ENCODE peak calls at places on chromosomes 13 and 19, in eight cellular contexts. Y is cardiac muscle cell; V is BE2C; K is CD4-positive, alpha-beta T cell; Z is tibial nerve; M is cardiac fibroblast; E is AG09309; B is astrocyte of the spinal cord. A is an unnamed sample.

GRCh38 chr13:110894086-110894485 is 20.8 kb downstream of the ANKRD10 start:
- DNase-seq in K (no peak), Y (no peak), Z (no peak), M (no peak), B (no peak), V (no peak), E (no peak), A (no peak)

GRCh38 chr19:50001775-50002174 is 23.4 kb downstream of the VRK3 start:
- DNase-seq in B (no peak), E (no peak), V (no peak), Y (no peak), K (no peak), M (no peak), Z (no peak), A (no peak)

GRCh38 chr13:51437550-51438127 is 15.2 kb downstream of the INTS6 start:
- DNase-seq in Z (no peak), V (no peak), K (no peak), E (no peak), Y (no peak), M (no peak), B (no peak), A (no peak)

GRCh38 chr13:87810920-87811344 is 139.8 kb downstream of the SLITRK5 start:
- DNase-seq in Y (no peak), K (no peak), M (no peak), V (no peak), Z (no peak), E (no peak), B (no peak), A (no peak)

GRCh38 chr19:50314724-50315700 is 14.2 kb downstream of the KCNC3 start:
- DNase-seq in E (no peak), Y (peak; percentile 28), Z (no peak), M (no peak), V (no peak), B (no peak), K (no peak), A (peak; percentile 65)

GRCh38 chr13:60574706-60575105 is 177.7 kb downstream of the TDRD3 start:
- DNase-seq in Y (no peak), M (no peak), V (no peak), E (no peak), B (no peak), K (no peak), Z (no peak), A (no peak)

GRCh38 chr19:1935484-1936208 is 5.3 kb upstream of the CSNK1G2 start:
- DNase-seq in V (no peak), Y (no peak), B (peak; percentile 8), Z (no peak), K (no peak), M (peak; percentile 82), E (no peak), A (no peak)

GRCh38 chr13:62781866-62782265 is 1366.2 kb upstream of the PCDH20 start:
- DNase-seq in K (no peak), Z (no peak), E (no peak), B (no peak), M (no peak), V (no peak), Y (no peak), A (no peak)

GRCh38 chr13:69319659-69320058 is 788.0 kb upstream of the ATXN8OS start:
- DNase-seq in Z (no peak), V (no peak), K (no peak), B (peak; percentile 43), E (no peak), M (no peak), Y (no peak), A (no peak)

GRCh38 chr13:52070929-52071523 is 46.5 kb downstream of the UTP14C start:
- DNase-seq in M (peak; percentile 44), V (no peak), E (peak; percentile 11), Y (no peak), Z (no peak), B (peak; percentile 24), K (peak; percentile 7), A (no peak)

GRCh38 chr19:49475995-49476880 is 2.2 kb downstream of the FLT3LG start:
- DNase-seq in B (no peak), V (peak; percentile 77), K (peak; percentile 67), M (peak; percentile 52), E (no peak), Z (no peak), Y (peak; percentile 86), A (peak; percentile 86)

GRCh38 chr13:40375522-40376171 is 290.8 kb downstream of the FOXO1 start:
- DNase-seq in E (no peak), V (no peak), Y (no peak), Z (peak; percentile 15), M (no peak), K (no peak), B (no peak), A (no peak)

GRCh38 chr13:75569576-75569975 is 20.0 kb downstream of the UCHL3 start:
- DNase-seq in Y (no peak), V (no peak), K (no peak), M (no peak), Z (no peak), E (no peak), B (no peak), A (no peak)

DNA sequence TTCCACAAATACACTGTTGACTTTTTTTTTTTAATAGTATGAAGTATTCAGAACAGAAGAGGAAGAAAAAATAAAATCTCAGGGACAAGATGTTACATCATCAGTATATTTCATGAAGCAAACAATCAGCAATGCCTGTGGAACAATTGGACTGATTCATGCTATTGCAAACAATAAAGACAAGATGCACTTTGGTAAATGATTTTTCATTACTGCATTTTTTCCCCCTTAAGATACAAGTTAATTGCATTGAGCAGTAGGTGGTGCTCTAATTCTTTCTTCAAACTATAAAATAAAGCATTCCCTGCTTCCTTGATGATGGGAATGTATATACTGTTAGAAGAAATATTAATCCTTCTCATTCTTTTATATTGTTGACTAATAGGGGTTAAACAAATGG is 17.1 kb downstream of the UCHL3 start:
- DNase-seq in K (no peak), M (peak; percentile 71), Y (no peak), B (peak; percentile 67), E (no peak), Z (no peak), V (no peak), A (no peak)
- TF ChIP-seq CTCF in K (no peak), M (peak; percentile 37), Y (peak; percentile 53), B (peak; percentile 45), E (peak; percentile 42), Z (peak; percentile 25), V (peak; percentile 22), A (no peak)

DNA sequence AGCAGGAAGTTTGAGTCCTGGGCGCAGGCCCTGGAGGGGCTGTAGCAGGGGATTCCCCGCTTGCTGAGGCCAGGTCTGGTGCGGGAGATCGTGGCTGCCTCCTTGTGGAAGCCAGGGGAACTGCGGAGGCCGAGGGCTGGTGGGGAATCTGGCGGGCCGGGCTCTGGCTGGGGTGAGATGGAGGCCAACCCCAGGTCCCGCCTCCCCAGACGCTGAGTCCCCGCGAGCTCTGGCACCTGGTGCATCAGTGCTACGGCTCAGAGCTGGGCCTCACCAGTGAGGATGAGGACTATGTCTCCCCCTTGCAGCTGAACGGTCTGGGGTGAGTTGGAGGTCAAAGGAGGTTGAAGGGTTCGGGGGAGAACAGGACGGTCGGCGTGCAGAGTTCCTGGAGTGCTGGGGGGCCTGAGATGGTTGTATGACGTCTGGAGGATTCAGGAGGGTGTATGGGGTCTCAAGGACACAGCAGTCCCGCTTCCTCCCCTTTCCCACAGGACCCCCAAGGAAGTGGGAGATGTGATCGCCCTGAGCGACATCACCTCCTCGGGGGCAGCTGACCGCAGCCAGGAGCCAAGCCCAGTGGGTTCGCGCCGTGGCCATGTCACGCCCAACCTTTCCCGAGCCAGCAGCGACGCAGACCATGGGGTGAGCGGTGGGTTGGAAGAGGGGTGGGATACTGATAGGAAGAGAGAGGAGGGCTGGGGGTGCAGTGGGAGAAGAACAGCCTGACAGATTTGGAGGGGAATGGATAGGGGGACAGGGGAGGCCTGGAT is 13.1 kb downstream of the GRAMD1A start:
- DNase-seq in M (peak; percentile 82), K (peak; percentile 80), V (peak; percentile 80), E (no peak), B (peak; percentile 53), Y (peak; percentile 76), Z (peak; percentile 49), A (peak; percentile 77)
- TF ChIP-seq CTCF in M (peak; percentile 99), K (peak; percentile 94), V (peak; percentile 86), E (peak; percentile 96), B (peak; percentile 96), Y (peak; percentile 99), Z (peak; percentile 92), A (peak; percentile 92)

GRCh38 chr19:3710265-3710812 is 2.2 kb downstream of the TJP3 start:
- DNase-seq in V (no peak), Z (peak; percentile 47), Y (peak; percentile 40), B (peak; percentile 34), E (no peak), K (no peak), M (peak; percentile 67), A (no peak)
- TF ChIP-seq CTCF in V (no peak), Z (no peak), Y (no peak), B (no peak), E (no peak), K (no peak), M (no peak), A (no peak)

GRCh38 chr19:14320253-14320652 is 61.0 kb upstream of the ADGRE5 start:
- DNase-seq in K (no peak), M (no peak), E (no peak), V (no peak), Z (no peak), Y (no peak), B (no peak), A (no peak)

GRCh38 chr19:14328406-14328805 is 52.8 kb upstream of the ADGRE5 start:
- DNase-seq in Y (no peak), K (no peak), B (no peak), Z (no peak), M (no peak), E (no peak), V (no peak), A (no peak)

GRCh38 chr19:14325134-14325533 is 56.1 kb upstream of the ADGRE5 start:
- DNase-seq in V (no peak), Z (no peak), B (no peak), Y (no peak), M (no peak), K (no peak), E (no peak), A (no peak)

GRCh38 chr19:14322889-14323463 is 58.3 kb upstream of the ADGRE5 start:
- DNase-seq in V (no peak), M (no peak), Z (no peak), B (no peak), E (no peak), K (no peak), Y (no peak), A (no peak)

GRCh38 chr19:14325863-14326262 is 55.4 kb upstream of the ADGRE5 start:
- DNase-seq in B (no peak), Z (no peak), V (no peak), K (no peak), M (no peak), E (no peak), Y (no peak), A (no peak)
- TF ChIP-seq CTCF in B (no peak), Z (no peak), V (no peak), K (no peak), M (no peak), E (no peak), Y (no peak), A (no peak)

DNA sequence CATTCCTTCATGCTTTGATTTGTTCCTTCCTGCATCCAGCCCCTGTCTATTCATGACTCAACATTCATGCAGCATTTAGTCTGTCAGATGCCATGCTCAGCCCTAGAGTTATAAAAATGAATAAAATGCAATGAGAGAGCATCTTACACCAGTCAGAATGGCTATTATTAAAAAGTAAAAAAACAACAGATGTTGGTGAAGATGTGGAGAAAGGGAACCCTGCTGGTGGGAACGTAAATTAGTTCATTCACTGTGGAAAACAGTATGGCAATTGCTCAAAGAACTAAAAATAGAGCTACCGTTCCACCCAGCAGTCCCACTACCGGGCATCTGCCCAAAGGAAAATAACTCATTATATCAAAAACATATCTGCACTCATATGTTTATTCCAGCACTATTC is 70.0 kb upstream of the GTF3A start:
- DNase-seq in M (peak; percentile 61), Z (no peak), E (no peak), Y (no peak), B (peak; percentile 37), K (no peak), V (no peak), A (no peak)
- TF ChIP-seq CTCF in M (no peak), Z (no peak), E (peak; percentile 42), Y (no peak), B (peak; percentile 16), K (no peak), V (no peak), A (no peak)

A was measured in nephron progenitor cell.